ENCODE peak calls at places on chromosomes 3 and 15, in four cellular contexts. B, D, C and P are unnamed samples.

GRCh38 chr15:98823012-98823458 is 174.7 kb downstream of the IGF1R start:
- DNase-seq in D (no peak), C (no peak), B (peak), P (no peak)

GRCh38 chr15:79115461-79115860 is 24.9 kb upstream of the RASGRF1 start:
- DNase-seq in B (no peak), C (no peak), D (no peak), P (no peak)

GRCh38 chr15:47661661-47662180 is 55.6 kb upstream of the SEMA6D start:
- DNase-seq in B (no peak), C (no peak), D (no peak), P (no peak)

GRCh38 chr3:60246361-60246760 is 1004.9 kb downstream of the FHIT start:
- DNase-seq in D (no peak), B (no peak), C (no peak), P (no peak)

GRCh38 chr3:13259831-13260230 is 160.3 kb downstream of the NUP210 start:
- DNase-seq in C (no peak), D (no peak), B (no peak), P (no peak)

GRCh38 chr15:60124460-60125070 is 120.5 kb downstream of the FOXB1 start:
- DNase-seq in D (no peak), B (no peak), C (no peak), P (no peak)

GRCh38 chr15:73959801-73960200 is 32.3 kb downstream of the STOML1 start:
- DNase-seq in B (no peak), C (no peak), D (no peak), P (no peak)

GRCh38 chr3:72618739-72619138 is 229.5 kb downstream of the SHQ1 start:
- DNase-seq in C (no peak), B (no peak), D (no peak), P (no peak)

GRCh38 chr3:37546876-37547275 is 314.8 kb upstream of the CTDSPL start:
- DNase-seq in C (no peak), D (no peak), B (peak), P (no peak)

GRCh38 chr3:106167728-106168127 is 298.9 kb upstream of the CBLB start:
- DNase-seq in C (no peak), D (no peak), B (no peak), P (no peak)

GRCh38 chr3:129623447-129624118 is 17.1 kb upstream of the PLXND1 start:
- DNase-seq in B (peak), C (peak), D (no peak), P (no peak)

GRCh38 chr3:11423868-11424267 is 151.7 kb downstream of the ATG7 start:
- DNase-seq in C (no peak), B (no peak), D (no peak), P (no peak)

GRCh38 chr3:39079530-39079929 is 27.7 kb downstream of the WDR48 start:
- DNase-seq in C (no peak), D (no peak), B (no peak), P (no peak)

GRCh38 chr15:69557340-69558137 is 104.9 kb downstream of the RPLP1 start:
- DNase-seq in C (no peak), B (peak), D (no peak), P (no peak)

GRCh38 chr3:124032351-124032880 is 40.5 kb upstream of the ROPN1 start:
- DNase-seq in C (peak), D (no peak), B (no peak), P (peak)

GRCh38 chr3:127741690-127742089 is 68.9 kb downstream of the ABTB1 start:
- DNase-seq in B (no peak), D (no peak), C (no peak), P (no peak)

GRCh38 chr15:85494035-85494793 is 113.8 kb downstream of the AKAP13 start:
- DNase-seq in B (peak), C (no peak), D (no peak), P (no peak)

GRCh38 chr3:65952842-65953241 is 85.9 kb downstream of the MAGI1 start:
- DNase-seq in C (no peak), B (no peak), D (no peak), P (no peak)

GRCh38 chr15:63513271-63513670 is 8.9 kb downstream of the USP3 start:
- DNase-seq in C (no peak), B (no peak), D (no peak), P (no peak)

GRCh38 chr3:131033480-131034080 is 6.9 kb downstream of the NEK11 start:
- DNase-seq in D (no peak), C (no peak), B (peak), P (no peak)

GRCh38 chr3:110816008-110816407 is 255.6 kb upstream of the NECTIN3 start:
- DNase-seq in B (no peak), D (no peak), C (no peak), P (no peak)

GRCh38 chr3:184619348-184619747 is 57.8 kb downstream of the EPHB3 start:
- DNase-seq in D (no peak), C (no peak), B (no peak), P (no peak)

GRCh38 chr3:74624301-74624700 is 9.8 kb upstream of the CNTN3 start:
- DNase-seq in D (no peak), B (no peak), C (no peak), P (no peak)

GRCh38 chr3:136995652-136996051 is 37.9 kb downstream of the IL20RB start:
- DNase-seq in D (no peak), B (no peak), C (no peak), P (no peak)
- H3K27ac ChIP-seq in D (peak), B (peak), C (peak), P (peak)

GRCh38 chr3:156341831-156342416 is 213.0 kb downstream of the SSR3 start:
- DNase-seq in D (no peak), B (no peak), C (no peak), P (no peak)
- TF ChIP-seq CTCF in D (no peak), B (no peak), C (no peak), P (no peak)

GRCh38 chr3:121595765-121596406 is 2.7 kb downstream of the FBXO40 start:
- DNase-seq in D (no peak), B (no peak), C (no peak), P (no peak)

GRCh38 chr3:121594850-121595249 is 1.7 kb downstream of the FBXO40 start:
- DNase-seq in C (no peak), D (no peak), B (no peak), P (no peak)

GRCh38 chr3:121598564-121598963 is 5.4 kb downstream of the FBXO40 start:
- DNase-seq in C (no peak), D (no peak), B (no peak), P (no peak)

DNA sequence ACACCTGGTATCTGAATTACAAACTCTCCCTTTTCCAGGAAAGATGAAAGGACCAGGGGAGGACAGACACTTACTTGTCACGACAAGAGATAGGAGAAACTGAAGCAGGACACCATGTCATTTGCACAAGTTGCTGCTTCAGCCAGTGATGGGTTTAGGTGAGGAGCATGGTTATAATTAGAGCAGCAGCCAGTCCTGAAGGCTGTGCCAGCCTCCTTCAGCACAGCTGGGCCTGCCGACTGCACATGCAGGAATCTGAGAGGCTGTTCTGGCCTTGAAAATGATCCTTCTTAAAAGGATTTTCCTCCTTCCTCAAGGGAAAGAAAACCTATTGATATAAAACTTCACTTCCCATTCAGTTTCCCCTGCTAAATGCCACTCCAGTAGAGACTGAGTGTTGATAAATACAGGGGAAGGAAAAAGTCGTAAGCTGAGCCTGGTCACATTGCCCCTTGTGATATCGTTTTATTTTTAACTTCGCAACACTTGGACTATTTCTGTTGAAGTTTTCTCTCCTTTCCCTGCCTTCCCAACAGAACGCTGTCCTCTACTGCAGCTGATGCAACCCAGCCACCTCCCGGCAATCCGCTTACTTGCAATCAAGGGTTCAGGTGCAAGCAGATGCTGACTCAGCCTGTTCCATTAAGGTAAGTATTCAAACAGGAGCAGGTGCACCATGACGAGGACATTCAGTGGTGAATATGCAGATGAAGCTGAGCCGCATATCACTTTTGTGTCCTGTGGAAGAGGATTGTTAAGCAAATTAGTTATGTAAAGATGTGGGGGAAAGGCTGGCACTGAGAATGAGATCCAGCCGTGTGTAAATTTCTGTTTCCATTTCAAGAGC is at the start of gene FBXO40:
- DNase-seq in D (no peak), C (no peak), B (no peak), P (peak)
- TF ChIP-seq POLR2A in D (no peak), C (no peak), B (no peak), P (peak)

DNA sequence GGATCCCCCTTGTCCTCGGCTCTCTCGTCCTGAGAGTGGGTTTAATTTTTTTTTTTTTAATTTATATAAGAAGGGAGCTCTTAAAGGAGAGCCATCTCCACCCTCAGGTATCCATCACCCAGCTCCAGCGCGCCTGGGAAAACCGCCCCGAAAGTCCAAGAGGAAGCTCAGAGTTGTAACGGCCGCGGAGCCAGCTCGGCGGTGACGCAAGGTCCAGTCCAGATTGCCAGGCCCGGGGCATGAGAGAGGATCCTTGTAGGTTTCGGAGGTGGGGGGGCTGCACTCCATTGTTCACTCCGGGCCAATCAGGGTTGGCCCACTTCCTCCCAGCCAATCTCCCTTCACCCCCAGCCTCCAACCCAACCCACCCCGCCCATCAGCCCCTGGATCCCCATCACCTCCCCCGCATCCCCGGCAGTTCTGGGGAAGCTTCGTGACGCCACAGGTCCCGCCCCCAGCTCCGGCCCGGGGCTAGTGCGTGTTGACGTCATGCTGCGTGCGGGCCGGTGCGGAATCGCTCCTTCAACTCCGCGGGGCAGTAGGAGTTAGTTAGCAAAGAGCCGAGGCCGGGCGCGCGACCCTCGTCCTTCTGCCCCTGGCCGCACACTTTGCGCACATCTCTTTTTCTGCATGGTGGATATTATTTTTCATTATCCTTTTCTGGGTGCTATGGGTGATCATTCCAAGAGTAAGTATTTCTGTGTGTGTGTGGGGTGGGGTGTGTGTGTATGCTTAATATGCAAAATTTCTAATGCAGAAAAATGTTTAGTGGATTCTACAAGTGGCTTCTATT is at the start of gene ISL2:
- DNase-seq in D (peak), C (no peak), B (peak), P (no peak)
- H3K27ac ChIP-seq in D (peak), C (no peak), B (peak), P (no peak)

GRCh38 chr3:99218468-99218867 is 317.0 kb upstream of the DCBLD2 start:
- DNase-seq in D (no peak), B (no peak), C (no peak), P (no peak)
- TF ChIP-seq CTCF in D (no peak), B (no peak), C (no peak), P (no peak)

DNA sequence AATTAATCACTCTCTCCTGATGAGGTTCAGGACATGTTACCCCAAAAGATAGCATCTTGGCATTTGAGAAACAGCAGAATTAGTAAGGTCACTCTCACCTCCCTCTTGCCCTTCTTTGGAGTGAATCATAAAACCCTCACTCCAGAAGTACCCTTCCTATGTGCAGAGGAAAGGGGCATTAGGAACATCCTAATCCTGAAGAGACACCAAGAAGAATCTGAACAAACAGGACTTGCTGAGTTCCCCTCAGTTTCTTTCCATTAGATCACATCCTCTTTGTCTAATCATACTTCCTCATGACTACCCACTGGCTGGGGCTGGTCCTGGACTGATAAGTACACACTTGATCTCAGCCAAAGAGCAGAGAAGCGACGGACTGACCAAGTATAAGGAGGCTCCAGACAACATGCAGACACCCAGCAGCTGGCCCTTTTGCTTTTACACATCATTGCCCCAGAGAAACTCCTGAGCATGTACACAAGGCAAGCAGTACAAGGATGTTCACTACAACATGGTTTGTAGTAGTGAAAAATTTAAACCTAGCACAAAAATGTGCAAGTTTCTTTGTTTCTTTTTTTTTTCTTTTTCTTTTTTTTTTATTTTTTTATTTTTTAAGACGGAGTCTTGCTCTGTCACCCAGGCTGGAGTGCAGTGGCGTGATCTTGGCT is 15.0 kb upstream of the TM6SF1 start:
- DNase-seq in B (no peak), C (no peak), D (no peak), P (no peak)
- TF ChIP-seq POLR2A in B (no peak), C (no peak), D (no peak), P (no peak)

GRCh38 chr3:195123196-195123805 is 147.7 kb downstream of the XXYLT1 start:
- DNase-seq in C (no peak), B (no peak), D (no peak), P (no peak)

GRCh38 chr3:195122261-195122660 is 148.7 kb downstream of the XXYLT1 start:
- DNase-seq in C (no peak), B (no peak), D (no peak), P (no peak)

GRCh38 chr3:195125646-195126045 is 145.3 kb downstream of the XXYLT1 start:
- DNase-seq in C (no peak), B (no peak), D (no peak), P (no peak)

GRCh38 chr3:195126073-195126605 is 144.8 kb downstream of the XXYLT1 start:
- DNase-seq in D (no peak), C (no peak), B (no peak), P (no peak)

DNA sequence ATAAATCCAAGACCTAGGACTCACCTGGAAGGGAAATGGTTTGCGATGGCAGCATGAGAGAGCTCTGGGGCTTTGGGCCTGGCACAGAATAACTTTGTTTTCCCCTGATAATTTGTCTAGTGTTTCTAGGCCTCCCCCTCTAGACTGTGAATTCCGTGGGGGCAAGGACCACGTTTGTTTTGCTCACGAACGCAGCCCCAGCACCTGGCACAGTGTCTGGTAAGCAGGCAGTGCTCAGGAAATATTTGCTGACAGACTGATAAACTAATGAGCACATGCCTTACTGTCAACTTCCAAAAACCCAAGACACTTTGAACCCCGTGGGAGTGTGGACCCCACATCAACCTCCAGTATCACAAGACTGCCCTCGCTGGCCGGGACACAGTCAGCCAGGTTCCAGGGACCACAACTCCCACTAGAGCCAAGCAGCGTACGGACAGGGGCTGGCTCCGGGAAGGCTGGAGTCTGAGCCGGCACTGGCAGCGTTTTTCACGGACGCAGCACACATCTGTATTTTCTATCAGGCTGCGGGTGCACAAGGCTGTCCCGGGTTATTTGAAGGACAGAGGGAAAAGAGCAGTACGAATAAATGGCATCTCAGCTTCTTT is 146.5 kb downstream of the XXYLT1 start:
- DNase-seq in C (no peak), D (no peak), B (no peak), P (no peak)
- H3K27ac ChIP-seq in C (peak), D (no peak), B (no peak), P (no peak)

GRCh38 chr3:165256554-165256953 is 60.4 kb upstream of the SLITRK3 start:
- DNase-seq in C (no peak), D (no peak), B (peak), P (no peak)

GRCh38 chr3:165259518-165260193 is 63.5 kb upstream of the SLITRK3 start:
- DNase-seq in D (no peak), B (peak), C (no peak), P (no peak)

GRCh38 chr3:165254812-165255211 is 58.6 kb upstream of the SLITRK3 start:
- DNase-seq in B (peak), C (no peak), D (no peak), P (no peak)
- TF ChIP-seq CTCF in B (peak), C (no peak), D (no peak), P (no peak)

DNA sequence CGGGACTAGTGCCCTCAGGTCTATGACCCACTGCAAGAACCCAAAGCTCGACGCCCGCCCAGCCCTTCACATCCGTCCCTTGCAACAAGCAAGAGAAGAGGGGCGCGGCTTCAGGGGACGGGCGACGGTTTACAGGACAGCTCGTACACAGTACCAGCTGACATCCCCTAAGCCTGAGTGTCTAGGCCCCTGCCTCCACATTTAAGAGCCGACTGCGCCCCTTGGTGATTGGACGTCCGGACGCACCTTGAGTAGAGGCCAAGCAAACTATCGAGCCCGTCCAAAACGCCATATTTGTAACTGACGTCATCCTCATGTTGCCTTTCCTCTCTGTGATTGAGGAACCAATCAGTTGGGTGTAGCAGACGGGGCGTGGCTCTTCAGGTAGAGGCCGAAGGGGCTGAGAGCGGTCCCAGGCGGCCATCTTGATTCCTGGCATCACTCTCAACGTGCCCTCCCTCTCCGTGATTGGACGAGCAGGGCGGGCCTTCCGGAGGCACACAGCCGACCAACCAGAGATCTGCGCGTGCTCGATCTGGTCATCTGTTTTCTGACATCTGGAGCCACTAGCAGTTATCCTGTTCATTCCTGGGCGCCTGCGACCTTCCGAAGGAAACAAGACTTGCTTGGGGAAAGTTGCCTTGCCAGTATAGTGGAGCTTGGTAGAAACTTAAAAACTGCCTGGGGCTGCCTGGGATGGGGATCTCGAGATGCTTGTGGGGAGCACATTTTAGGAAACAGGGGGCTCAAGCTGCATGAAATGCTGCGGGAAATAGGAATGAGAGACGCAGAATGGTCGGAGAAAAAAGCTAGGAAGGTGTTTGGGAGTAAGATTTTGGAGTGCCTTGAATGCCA is 4.0 kb upstream of the RPL14 start:
- DNase-seq in B (peak), C (peak), D (peak), P (peak)
- TF ChIP-seq POLR2A in B (peak), C (peak), D (peak), P (peak)

GRCh38 chr3:186807231-186807630 is 949 bp upstream of the RFC4 start:
- DNase-seq in D (no peak), C (no peak), B (no peak), P (no peak)
- H3K27ac ChIP-seq in D (no peak), C (peak), B (peak), P (no peak)